ENCODE peak calls at places on chromosome 15, in four cellular contexts. One of them, this sample, is unnamed.

GRCh38 chr15:87877114-87877810 is 379.3 kb downstream of the NTRK3 start:
- DNase-seq in T-helper 9 cell: no peak
- DNase-seq in stimulated activated naive CD8-positive, alpha-beta T cell treated with anti-CD3 and anti-CD28 coated beads, Interleukin-15, Interleukin-2, amounts not matched to agents 100 U/mL and 50 U/mL, for 24 hours: no peak
- DNase-seq in iris pigment epithelial cell: peak; percentile 61
- DNase-seq in this sample: no peak

GRCh38 chr15:32676095-32676643 is 34.7 kb downstream of the SCG5 start:
- DNase-seq in T-helper 9 cell: no peak
- DNase-seq in stimulated activated naive CD8-positive, alpha-beta T cell treated with anti-CD3 and anti-CD28 coated beads, Interleukin-15, Interleukin-2, amounts not matched to agents 100 U/mL and 50 U/mL, for 24 hours: no peak
- DNase-seq in iris pigment epithelial cell: no peak
- DNase-seq in this sample: no peak

GRCh38 chr15:99605490-99605931 is 39.7 kb downstream of the MEF2A start:
- DNase-seq in T-helper 9 cell: no peak
- DNase-seq in stimulated activated naive CD8-positive, alpha-beta T cell treated with anti-CD3 and anti-CD28 coated beads, Interleukin-15, Interleukin-2, amounts not matched to agents 100 U/mL and 50 U/mL, for 24 hours: no peak
- DNase-seq in iris pigment epithelial cell: peak; percentile 30
- DNase-seq in this sample: no peak

GRCh38 chr15:65778269-65778668 is 13.8 kb downstream of the DENND4A start:
- DNase-seq in T-helper 9 cell: no peak
- DNase-seq in stimulated activated naive CD8-positive, alpha-beta T cell treated with anti-CD3 and anti-CD28 coated beads, Interleukin-15, Interleukin-2, amounts not matched to agents 100 U/mL and 50 U/mL, for 24 hours: no peak
- DNase-seq in iris pigment epithelial cell: no peak
- DNase-seq in this sample: no peak

GRCh38 chr15:51727141-51727897 is 10.1 kb downstream of the LYSMD2 start:
- DNase-seq in T-helper 9 cell: no peak
- DNase-seq in stimulated activated naive CD8-positive, alpha-beta T cell treated with anti-CD3 and anti-CD28 coated beads, Interleukin-15, Interleukin-2, amounts not matched to agents 100 U/mL and 50 U/mL, for 24 hours: no peak
- DNase-seq in iris pigment epithelial cell: peak; percentile 49
- DNase-seq in this sample: no peak

GRCh38 chr15:81419304-81419943 is 45.4 kb upstream of the TMC3 start:
- DNase-seq in T-helper 9 cell: no peak
- DNase-seq in stimulated activated naive CD8-positive, alpha-beta T cell treated with anti-CD3 and anti-CD28 coated beads, Interleukin-15, Interleukin-2, amounts not matched to agents 100 U/mL and 50 U/mL, for 24 hours: no peak
- DNase-seq in iris pigment epithelial cell: peak; percentile 55
- DNase-seq in this sample: no peak

GRCh38 chr15:41946970-41947369 is 25.4 kb downstream of the EHD4 start:
- DNase-seq in T-helper 9 cell: no peak
- DNase-seq in stimulated activated naive CD8-positive, alpha-beta T cell treated with anti-CD3 and anti-CD28 coated beads, Interleukin-15, Interleukin-2, amounts not matched to agents 100 U/mL and 50 U/mL, for 24 hours: no peak
- DNase-seq in iris pigment epithelial cell: no peak
- DNase-seq in this sample: no peak

GRCh38 chr15:66815322-66815721 is 113.3 kb downstream of the SMAD6 start:
- DNase-seq in T-helper 9 cell: no peak
- DNase-seq in stimulated activated naive CD8-positive, alpha-beta T cell treated with anti-CD3 and anti-CD28 coated beads, Interleukin-15, Interleukin-2, amounts not matched to agents 100 U/mL and 50 U/mL, for 24 hours: no peak
- DNase-seq in iris pigment epithelial cell: peak; percentile 97
- DNase-seq in this sample: peak; percentile 18

GRCh38 chr15:101397521-101398003 is 91.9 kb downstream of the PCSK6 start:
- DNase-seq in T-helper 9 cell: no peak
- DNase-seq in stimulated activated naive CD8-positive, alpha-beta T cell treated with anti-CD3 and anti-CD28 coated beads, Interleukin-15, Interleukin-2, amounts not matched to agents 100 U/mL and 50 U/mL, for 24 hours: peak; percentile 6
- DNase-seq in iris pigment epithelial cell: no peak
- DNase-seq in this sample: no peak

GRCh38 chr15:47674576-47675232 is 42.6 kb upstream of the SEMA6D start:
- DNase-seq in T-helper 9 cell: no peak
- DNase-seq in stimulated activated naive CD8-positive, alpha-beta T cell treated with anti-CD3 and anti-CD28 coated beads, Interleukin-15, Interleukin-2, amounts not matched to agents 100 U/mL and 50 U/mL, for 24 hours: no peak
- DNase-seq in iris pigment epithelial cell: no peak
- DNase-seq in this sample: no peak

GRCh38 chr15:58213587-58214360 is 75.6 kb downstream of the AQP9 start:
- DNase-seq in T-helper 9 cell: no peak
- DNase-seq in stimulated activated naive CD8-positive, alpha-beta T cell treated with anti-CD3 and anti-CD28 coated beads, Interleukin-15, Interleukin-2, amounts not matched to agents 100 U/mL and 50 U/mL, for 24 hours: no peak
- DNase-seq in iris pigment epithelial cell: peak; percentile 81
- DNase-seq in this sample: no peak

GRCh38 chr15:60399931-60400330 is 2.1 kb upstream of the ANXA2 start:
- DNase-seq in T-helper 9 cell: no peak
- DNase-seq in stimulated activated naive CD8-positive, alpha-beta T cell treated with anti-CD3 and anti-CD28 coated beads, Interleukin-15, Interleukin-2, amounts not matched to agents 100 U/mL and 50 U/mL, for 24 hours: no peak
- DNase-seq in iris pigment epithelial cell: peak; percentile 82
- DNase-seq in this sample: no peak

GRCh38 chr15:69305204-69305931 is 6.7 kb downstream of the PAQR5 start:
- DNase-seq in T-helper 9 cell: no peak
- DNase-seq in stimulated activated naive CD8-positive, alpha-beta T cell treated with anti-CD3 and anti-CD28 coated beads, Interleukin-15, Interleukin-2, amounts not matched to agents 100 U/mL and 50 U/mL, for 24 hours: no peak
- DNase-seq in iris pigment epithelial cell: peak; percentile 89
- DNase-seq in this sample: no peak

GRCh38 chr15:86690566-86690965 is 610.9 kb downstream of the AGBL1 start:
- DNase-seq in T-helper 9 cell: no peak
- DNase-seq in stimulated activated naive CD8-positive, alpha-beta T cell treated with anti-CD3 and anti-CD28 coated beads, Interleukin-15, Interleukin-2, amounts not matched to agents 100 U/mL and 50 U/mL, for 24 hours: no peak
- DNase-seq in iris pigment epithelial cell: no peak
- DNase-seq in this sample: no peak

GRCh38 chr15:95663156-95663831 is 667.2 kb upstream of the NR2F2 start:
- DNase-seq in T-helper 9 cell: no peak
- DNase-seq in stimulated activated naive CD8-positive, alpha-beta T cell treated with anti-CD3 and anti-CD28 coated beads, Interleukin-15, Interleukin-2, amounts not matched to agents 100 U/mL and 50 U/mL, for 24 hours: no peak
- DNase-seq in iris pigment epithelial cell: peak; percentile 77
- DNase-seq in this sample: no peak

GRCh38 chr15:75061272-75061671 is 37.9 kb downstream of the PPCDC start:
- DNase-seq in T-helper 9 cell: no peak
- DNase-seq in stimulated activated naive CD8-positive, alpha-beta T cell treated with anti-CD3 and anti-CD28 coated beads, Interleukin-15, Interleukin-2, amounts not matched to agents 100 U/mL and 50 U/mL, for 24 hours: no peak
- DNase-seq in iris pigment epithelial cell: peak; percentile 40
- DNase-seq in this sample: no peak

GRCh38 chr15:50059883-50060282 is 59.1 kb downstream of the ATP8B4 start:
- DNase-seq in T-helper 9 cell: no peak
- DNase-seq in stimulated activated naive CD8-positive, alpha-beta T cell treated with anti-CD3 and anti-CD28 coated beads, Interleukin-15, Interleukin-2, amounts not matched to agents 100 U/mL and 50 U/mL, for 24 hours: no peak
- DNase-seq in iris pigment epithelial cell: no peak
- DNase-seq in this sample: no peak

GRCh38 chr15:70910958-70911357 is 18.3 kb downstream of the LRRC49 start:
- DNase-seq in T-helper 9 cell: no peak
- DNase-seq in stimulated activated naive CD8-positive, alpha-beta T cell treated with anti-CD3 and anti-CD28 coated beads, Interleukin-15, Interleukin-2, amounts not matched to agents 100 U/mL and 50 U/mL, for 24 hours: no peak
- DNase-seq in iris pigment epithelial cell: peak; percentile 16
- DNase-seq in this sample: no peak

GRCh38 chr15:98548172-98548971 is 100.0 kb upstream of the IGF1R start:
- DNase-seq in T-helper 9 cell: no peak
- DNase-seq in stimulated activated naive CD8-positive, alpha-beta T cell treated with anti-CD3 and anti-CD28 coated beads, Interleukin-15, Interleukin-2, amounts not matched to agents 100 U/mL and 50 U/mL, for 24 hours: peak; percentile 66
- DNase-seq in iris pigment epithelial cell: peak; percentile 81
- DNase-seq in this sample: no peak

GRCh38 chr15:77173487-77173886 is 102.6 kb upstream of the TSPAN3 start:
- DNase-seq in T-helper 9 cell: no peak
- DNase-seq in stimulated activated naive CD8-positive, alpha-beta T cell treated with anti-CD3 and anti-CD28 coated beads, Interleukin-15, Interleukin-2, amounts not matched to agents 100 U/mL and 50 U/mL, for 24 hours: no peak
- DNase-seq in iris pigment epithelial cell: no peak
- DNase-seq in this sample: no peak

GRCh38 chr15:80404719-80405553 is 754 bp downstream of the ARNT2 start:
- DNase-seq in T-helper 9 cell: no peak
- DNase-seq in stimulated activated naive CD8-positive, alpha-beta T cell treated with anti-CD3 and anti-CD28 coated beads, Interleukin-15, Interleukin-2, amounts not matched to agents 100 U/mL and 50 U/mL, for 24 hours: peak; percentile 9
- DNase-seq in iris pigment epithelial cell: no peak
- DNase-seq in this sample: no peak

GRCh38 chr15:36907295-36907694 is 193.1 kb downstream of the MEIS2 start:
- DNase-seq in T-helper 9 cell: no peak
- DNase-seq in stimulated activated naive CD8-positive, alpha-beta T cell treated with anti-CD3 and anti-CD28 coated beads, Interleukin-15, Interleukin-2, amounts not matched to agents 100 U/mL and 50 U/mL, for 24 hours: no peak
- DNase-seq in iris pigment epithelial cell: no peak
- DNase-seq in this sample: no peak

GRCh38 chr15:52527898-52528464 is 699 bp downstream of the MYO5A start:
- DNase-seq in T-helper 9 cell: peak; percentile 26
- DNase-seq in stimulated activated naive CD8-positive, alpha-beta T cell treated with anti-CD3 and anti-CD28 coated beads, Interleukin-15, Interleukin-2, amounts not matched to agents 100 U/mL and 50 U/mL, for 24 hours: peak; percentile 57
- DNase-seq in iris pigment epithelial cell: peak; percentile 27
- DNase-seq in this sample: no peak

GRCh38 chr15:93913310-93913709 is 318.1 kb upstream of the MCTP2 start:
- DNase-seq in T-helper 9 cell: no peak
- DNase-seq in stimulated activated naive CD8-positive, alpha-beta T cell treated with anti-CD3 and anti-CD28 coated beads, Interleukin-15, Interleukin-2, amounts not matched to agents 100 U/mL and 50 U/mL, for 24 hours: no peak
- DNase-seq in iris pigment epithelial cell: no peak
- DNase-seq in this sample: no peak